ENCODE peak calls at places on chromosomes 2 and 18, in ten cellular contexts. M is SK-MEL-5, U is heart right ventricle, G is GM23248, S is NT2/D1, J is HS-5, H is retinal pigment epithelial cell, N is T follicular helper cell, R is fibroblast of gingiva, W is nephron progenitor cell. Y is an unnamed sample.

GRCh38 chr2:226011716-226012115 is 612.2 kb downstream of the NYAP2 start:
- DNase-seq in M (no peak), U (no peak), G (no peak), S (no peak), J (no peak), H (no peak), N (no peak), R (no peak), W (no peak), Y (no peak)

GRCh38 chr2:46780801-46781445 is 134.7 kb downstream of the MCFD2 start:
- DNase-seq in M (peak), U (peak), G (peak), S (peak), J (no peak), H (no peak), N (no peak), R (peak), W (peak), Y (peak)

GRCh38 chr2:70513751-70514150 is 39.9 kb downstream of the TGFA start:
- DNase-seq in M (no peak), U (no peak), G (no peak), S (no peak), J (no peak), H (no peak), N (no peak), R (no peak), W (peak), Y (no peak)

GRCh38 chr2:78978340-78978739 is 47.2 kb upstream of the REG3G start:
- DNase-seq in M (no peak), U (no peak), G (no peak), S (peak), J (no peak), H (peak), N (no peak), R (no peak), W (no peak), Y (no peak)

GRCh38 chr2:133718688-133719201 is 150.5 kb upstream of the NCKAP5 start:
- DNase-seq in M (no peak), U (peak), G (peak), S (no peak), J (peak), H (peak), N (no peak), R (peak), W (no peak), Y (no peak)

GRCh38 chr2:71605173-71605641 is 151.8 kb downstream of the DYSF start:
- DNase-seq in M (no peak), U (no peak), G (no peak), S (no peak), J (no peak), H (no peak), N (no peak), R (no peak), W (peak), Y (no peak)

GRCh38 chr2:188787002-188787660 is 187.0 kb upstream of the COL3A1 start:
- DNase-seq in M (no peak), U (no peak), G (peak), S (no peak), J (no peak), H (no peak), N (no peak), R (peak), W (no peak), Y (no peak)

GRCh38 chr2:85945576-85945975 is 56.8 kb upstream of the ST3GAL5 start:
- DNase-seq in M (no peak), U (no peak), G (no peak), S (no peak), J (no peak), H (no peak), N (no peak), R (no peak), W (no peak), Y (no peak)

GRCh38 chr18:54743596-54743995 is 84.7 kb upstream of the RAB27B start:
- DNase-seq in M (no peak), U (no peak), G (no peak), S (no peak), J (no peak), H (no peak), N (no peak), R (no peak), W (no peak), Y (no peak)

GRCh38 chr2:184113691-184114403 is 484.5 kb upstream of the ZNF804A start:
- DNase-seq in M (no peak), U (no peak), G (no peak), S (no peak), J (peak), H (peak), N (no peak), R (no peak), W (no peak), Y (no peak)

GRCh38 chr2:31213883-31214637 is 3.3 kb downstream of the CAPN14 start:
- DNase-seq in M (no peak), U (no peak), G (no peak), S (no peak), J (no peak), H (no peak), N (no peak), R (no peak), W (no peak), Y (no peak)

GRCh38 chr2:227325824-227326195 is 759 bp downstream of the MFF start:
- DNase-seq in M (peak), U (peak), G (peak), S (peak), J (no peak), H (no peak), N (no peak), R (peak), W (peak), Y (peak)

GRCh38 chr2:162025121-162025911 is 48.7 kb downstream of the DPP4 start:
- DNase-seq in M (no peak), U (no peak), G (peak), S (no peak), J (peak), H (no peak), N (no peak), R (peak), W (no peak), Y (no peak)

GRCh38 chr2:234537929-234538328 is 41.0 kb upstream of the ARL4C start:
- DNase-seq in M (no peak), U (no peak), G (no peak), S (no peak), J (no peak), H (no peak), N (no peak), R (no peak), W (no peak), Y (no peak)

GRCh38 chr2:74564222-74564621 is 9.7 kb downstream of the DOK1 start:
- DNase-seq in M (no peak), U (no peak), G (peak), S (no peak), J (peak), H (no peak), N (no peak), R (no peak), W (no peak), Y (no peak)

GRCh38 chr2:121196132-121196848 is 88.7 kb downstream of the TFCP2L1 start:
- DNase-seq in M (no peak), U (no peak), G (no peak), S (no peak), J (no peak), H (no peak), N (no peak), R (no peak), W (no peak), Y (no peak)

GRCh38 chr2:44796771-44797170 is 144.7 kb upstream of the SIX3 start:
- DNase-seq in M (no peak), U (no peak), G (no peak), S (no peak), J (no peak), H (no peak), N (no peak), R (no peak), W (no peak), Y (no peak)

GRCh38 chr18:49875155-49875554 is 61.8 kb upstream of the ACAA2 start:
- DNase-seq in M (no peak), U (no peak), G (no peak), S (no peak), J (no peak), H (no peak), N (no peak), R (no peak), W (no peak), Y (no peak)

GRCh38 chr2:185618630-185619029 is 120.0 kb upstream of the FSIP2 start:
- DNase-seq in M (no peak), U (no peak), G (no peak), S (no peak), J (peak), H (no peak), N (no peak), R (no peak), W (no peak), Y (no peak)

GRCh38 chr2:171253900-171254447 is 93.3 kb upstream of the TLK1 start:
- DNase-seq in M (no peak), U (no peak), G (no peak), S (no peak), J (no peak), H (no peak), N (no peak), R (no peak), W (no peak), Y (no peak)

GRCh38 chr2:14628906-14629305 is 3.6 kb upstream of the LRATD1 start:
- DNase-seq in M (no peak), U (no peak), G (no peak), S (no peak), J (no peak), H (no peak), N (no peak), R (no peak), W (no peak), Y (no peak)

GRCh38 chr2:96430394-96430988 is 74.7 kb downstream of the NEURL3 start:
- DNase-seq in M (no peak), U (no peak), G (no peak), S (no peak), J (no peak), H (no peak), N (no peak), R (no peak), W (no peak), Y (no peak)

GRCh38 chr2:29201979-29202378 is 86.8 kb downstream of the CLIP4 start:
- DNase-seq in M (no peak), U (no peak), G (no peak), S (peak), J (no peak), H (no peak), N (no peak), R (no peak), W (no peak), Y (no peak)